ENCODE peak calls at places on chromosome 14, in eight cellular contexts. One of them, this sample, is unnamed.

GRCh38 chr14:88195676-88196075 is 127.4 kb downstream of the KCNK10 start:
- DNase-seq in A549: no peak
- DNase-seq in neural crest cell: peak
- DNase-seq in fibroblast of mammary gland: no peak
- DNase-seq in MCF 10A: no peak
- DNase-seq in fibroblast of lung: peak
- DNase-seq in astrocyte of the spinal cord: no peak
- DNase-seq in HFF-Myc: no peak
- DNase-seq in this sample: peak

GRCh38 chr14:53630336-53630735 is 326.3 kb downstream of the BMP4 start:
- DNase-seq in A549: no peak
- DNase-seq in neural crest cell: no peak
- DNase-seq in fibroblast of mammary gland: no peak
- DNase-seq in MCF 10A: no peak
- DNase-seq in fibroblast of lung: peak
- DNase-seq in astrocyte of the spinal cord: peak
- DNase-seq in HFF-Myc: no peak
- DNase-seq in this sample: no peak

GRCh38 chr14:101950100-101950499 is 14.3 kb upstream of the DYNC1H1 start:
- DNase-seq in A549: no peak
- DNase-seq in neural crest cell: no peak
- DNase-seq in fibroblast of mammary gland: no peak
- DNase-seq in MCF 10A: no peak
- DNase-seq in fibroblast of lung: no peak
- DNase-seq in astrocyte of the spinal cord: no peak
- DNase-seq in HFF-Myc: no peak
- DNase-seq in this sample: no peak

GRCh38 chr14:49446801-49447200 is 139.4 kb downstream of the RPS29 start:
- DNase-seq in A549: no peak
- DNase-seq in neural crest cell: no peak
- DNase-seq in fibroblast of mammary gland: no peak
- DNase-seq in MCF 10A: no peak
- DNase-seq in fibroblast of lung: no peak
- DNase-seq in astrocyte of the spinal cord: no peak
- DNase-seq in HFF-Myc: no peak
- DNase-seq in this sample: no peak

GRCh38 chr14:49194067-49194466 is 392.1 kb downstream of the RPS29 start:
- DNase-seq in A549: no peak
- DNase-seq in neural crest cell: no peak
- DNase-seq in fibroblast of mammary gland: no peak
- DNase-seq in MCF 10A: no peak
- DNase-seq in fibroblast of lung: no peak
- DNase-seq in astrocyte of the spinal cord: no peak
- DNase-seq in HFF-Myc: no peak
- DNase-seq in this sample: no peak

GRCh38 chr14:56463491-56463890 is 116.1 kb upstream of the TMEM260 start:
- DNase-seq in A549: no peak
- DNase-seq in neural crest cell: no peak
- DNase-seq in fibroblast of mammary gland: no peak
- DNase-seq in MCF 10A: no peak
- DNase-seq in fibroblast of lung: no peak
- DNase-seq in astrocyte of the spinal cord: no peak
- DNase-seq in HFF-Myc: no peak
- DNase-seq in this sample: no peak

GRCh38 chr14:45251912-45252311 is 1.1 kb downstream of the MIS18BP1 start:
- DNase-seq in A549: peak
- DNase-seq in neural crest cell: no peak
- DNase-seq in fibroblast of mammary gland: peak
- DNase-seq in MCF 10A: peak
- DNase-seq in fibroblast of lung: peak
- DNase-seq in astrocyte of the spinal cord: peak
- DNase-seq in HFF-Myc: no peak
- DNase-seq in this sample: no peak

GRCh38 chr14:95218472-95219193 is 61.3 kb upstream of the DICER1 start:
- DNase-seq in A549: no peak
- DNase-seq in neural crest cell: no peak
- DNase-seq in fibroblast of mammary gland: no peak
- DNase-seq in MCF 10A: no peak
- DNase-seq in fibroblast of lung: no peak
- DNase-seq in astrocyte of the spinal cord: no peak
- DNase-seq in HFF-Myc: no peak
- DNase-seq in this sample: peak

GRCh38 chr14:61713724-61714437 is 18.6 kb downstream of the HIF1A start:
- DNase-seq in A549: no peak
- DNase-seq in neural crest cell: no peak
- DNase-seq in fibroblast of mammary gland: no peak
- DNase-seq in MCF 10A: no peak
- DNase-seq in fibroblast of lung: no peak
- DNase-seq in astrocyte of the spinal cord: no peak
- DNase-seq in HFF-Myc: no peak
- DNase-seq in this sample: no peak

GRCh38 chr14:90050271-90050670 is 11.5 kb upstream of the KCNK13 start:
- DNase-seq in A549: no peak
- DNase-seq in neural crest cell: no peak
- DNase-seq in fibroblast of mammary gland: no peak
- DNase-seq in MCF 10A: no peak
- DNase-seq in fibroblast of lung: no peak
- DNase-seq in astrocyte of the spinal cord: no peak
- DNase-seq in HFF-Myc: no peak
- DNase-seq in this sample: no peak

GRCh38 chr14:64952598-64953309 is 10.2 kb upstream of the GPX2 start:
- DNase-seq in A549: peak
- DNase-seq in neural crest cell: no peak
- DNase-seq in fibroblast of mammary gland: no peak
- DNase-seq in MCF 10A: no peak
- DNase-seq in fibroblast of lung: no peak
- DNase-seq in astrocyte of the spinal cord: peak
- DNase-seq in HFF-Myc: no peak
- DNase-seq in this sample: no peak

GRCh38 chr14:102046337-102047278 is 40.2 kb downstream of the HSP90AA1 start:
- DNase-seq in A549: peak
- DNase-seq in neural crest cell: peak
- DNase-seq in fibroblast of mammary gland: peak
- DNase-seq in MCF 10A: peak
- DNase-seq in fibroblast of lung: peak
- DNase-seq in astrocyte of the spinal cord: peak
- DNase-seq in HFF-Myc: peak
- DNase-seq in this sample: peak

GRCh38 chr14:103006106-103006505 is 51.2 kb downstream of the CDC42BPB start:
- DNase-seq in A549: no peak
- DNase-seq in neural crest cell: no peak
- DNase-seq in fibroblast of mammary gland: no peak
- DNase-seq in MCF 10A: no peak
- DNase-seq in fibroblast of lung: no peak
- DNase-seq in astrocyte of the spinal cord: no peak
- DNase-seq in HFF-Myc: no peak
- DNase-seq in this sample: no peak

GRCh38 chr14:49935526-49935925 is 42.6 kb downstream of the ARF6 start:
- DNase-seq in A549: no peak
- DNase-seq in neural crest cell: no peak
- DNase-seq in fibroblast of mammary gland: no peak
- DNase-seq in MCF 10A: no peak
- DNase-seq in fibroblast of lung: no peak
- DNase-seq in astrocyte of the spinal cord: no peak
- DNase-seq in HFF-Myc: no peak
- DNase-seq in this sample: no peak

DNA sequence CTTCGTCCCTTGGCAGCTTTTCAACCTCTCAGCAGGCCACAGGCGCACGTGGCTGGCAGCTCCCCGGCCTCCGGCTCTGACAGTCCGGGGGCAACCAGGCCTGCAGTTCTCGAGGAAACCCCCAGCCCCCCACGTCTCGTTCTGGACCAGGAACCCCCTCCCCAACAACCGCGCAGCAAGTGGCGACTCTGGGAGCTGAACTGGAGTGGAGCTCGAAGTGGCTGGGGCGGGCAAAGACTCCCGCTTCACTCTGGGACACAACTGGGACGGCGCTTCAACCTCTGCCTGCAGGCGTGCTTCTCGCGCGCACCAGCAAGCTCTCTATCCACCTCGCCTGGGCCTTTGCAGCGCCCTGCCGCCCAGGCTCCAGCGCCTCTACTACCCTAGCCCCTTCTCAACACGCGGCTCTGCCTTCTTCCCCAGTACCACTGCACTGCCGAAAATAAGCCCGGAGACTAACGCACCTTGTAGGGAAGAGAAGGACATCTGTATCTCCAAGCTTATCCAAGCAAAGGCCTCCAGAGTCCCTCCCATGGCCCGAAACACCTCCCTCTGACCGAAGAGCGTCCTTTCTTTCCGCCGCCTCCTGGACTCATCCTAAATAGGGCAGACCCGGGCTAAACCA is 2.4 kb upstream of the NKX2-1 start:
- DNase-seq in A549: no peak
- DNase-seq in neural crest cell: peak
- DNase-seq in fibroblast of mammary gland: no peak
- DNase-seq in MCF 10A: no peak
- DNase-seq in fibroblast of lung: no peak
- DNase-seq in astrocyte of the spinal cord: no peak
- DNase-seq in HFF-Myc: no peak
- DNase-seq in this sample: no peak
- TF ChIP-seq CTCF in A549: no peak
- TF ChIP-seq CTCF in neural crest cell: no peak
- TF ChIP-seq CTCF in fibroblast of mammary gland: no peak
- TF ChIP-seq CTCF in MCF 10A: no peak
- TF ChIP-seq CTCF in fibroblast of lung: no peak
- TF ChIP-seq CTCF in astrocyte of the spinal cord: no peak
- TF ChIP-seq CTCF in HFF-Myc: no peak
- TF ChIP-seq CTCF in this sample: no peak

GRCh38 chr14:74800780-74801179 is 37.7 kb downstream of the YLPM1 start:
- DNase-seq in A549: no peak
- DNase-seq in neural crest cell: no peak
- DNase-seq in fibroblast of mammary gland: no peak
- DNase-seq in MCF 10A: no peak
- DNase-seq in fibroblast of lung: no peak
- DNase-seq in astrocyte of the spinal cord: no peak
- DNase-seq in HFF-Myc: no peak
- DNase-seq in this sample: no peak

GRCh38 chr14:74801396-74801795 is 38.3 kb downstream of the YLPM1 start:
- DNase-seq in A549: no peak
- DNase-seq in neural crest cell: no peak
- DNase-seq in fibroblast of mammary gland: no peak
- DNase-seq in MCF 10A: no peak
- DNase-seq in fibroblast of lung: no peak
- DNase-seq in astrocyte of the spinal cord: no peak
- DNase-seq in HFF-Myc: no peak
- DNase-seq in this sample: no peak

GRCh38 chr14:74799765-74800164 is 36.6 kb downstream of the YLPM1 start:
- DNase-seq in A549: no peak
- DNase-seq in neural crest cell: no peak
- DNase-seq in fibroblast of mammary gland: no peak
- DNase-seq in MCF 10A: no peak
- DNase-seq in fibroblast of lung: no peak
- DNase-seq in astrocyte of the spinal cord: no peak
- DNase-seq in HFF-Myc: no peak
- DNase-seq in this sample: no peak

DNA sequence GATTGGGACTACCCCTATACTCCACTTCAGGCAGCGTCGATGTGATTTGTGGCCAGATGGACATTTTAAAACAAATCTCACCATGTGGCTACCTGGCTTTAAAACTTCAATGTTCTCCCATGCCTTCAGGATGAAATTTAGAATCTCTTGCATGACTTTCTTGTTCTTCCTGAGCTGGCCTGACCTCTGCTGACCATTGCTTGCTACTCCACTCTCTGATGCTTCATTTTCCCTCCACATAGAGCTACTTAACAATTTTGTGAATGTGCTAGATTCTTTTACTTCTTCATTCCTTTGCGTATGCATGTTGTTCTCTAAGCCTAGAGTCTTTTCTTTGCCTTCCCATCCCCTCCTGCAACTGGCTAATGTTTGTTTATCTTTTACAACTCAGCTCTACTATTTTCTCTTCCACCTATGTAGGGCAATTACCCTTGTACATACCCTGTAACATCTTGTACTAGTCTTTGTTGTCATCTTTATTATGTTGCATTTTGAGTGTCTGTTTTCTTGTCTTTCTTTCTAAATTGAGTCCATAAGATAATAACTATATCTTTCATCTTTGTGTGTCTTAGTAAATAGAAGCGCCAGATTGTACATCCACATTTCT is 41.2 kb downstream of the YLPM1 start:
- DNase-seq in A549: peak
- DNase-seq in neural crest cell: no peak
- DNase-seq in fibroblast of mammary gland: peak
- DNase-seq in MCF 10A: peak
- DNase-seq in fibroblast of lung: peak
- DNase-seq in astrocyte of the spinal cord: peak
- DNase-seq in HFF-Myc: peak
- DNase-seq in this sample: peak
- TF ChIP-seq CTCF in A549: peak
- TF ChIP-seq CTCF in neural crest cell: peak
- TF ChIP-seq CTCF in fibroblast of mammary gland: peak
- TF ChIP-seq CTCF in MCF 10A: peak
- TF ChIP-seq CTCF in fibroblast of lung: peak
- TF ChIP-seq CTCF in astrocyte of the spinal cord: peak
- TF ChIP-seq CTCF in HFF-Myc: peak
- TF ChIP-seq CTCF in this sample: peak

GRCh38 chr14:75176142-75176820 is at the start of gene TMED10:
- DNase-seq in A549: peak
- DNase-seq in neural crest cell: peak
- DNase-seq in fibroblast of mammary gland: peak
- DNase-seq in MCF 10A: peak
- DNase-seq in fibroblast of lung: peak
- DNase-seq in astrocyte of the spinal cord: peak
- DNase-seq in HFF-Myc: peak
- DNase-seq in this sample: peak
- TF ChIP-seq CTCF in A549: no peak
- TF ChIP-seq CTCF in neural crest cell: no peak
- TF ChIP-seq CTCF in fibroblast of mammary gland: no peak
- TF ChIP-seq CTCF in MCF 10A: no peak
- TF ChIP-seq CTCF in fibroblast of lung: no peak
- TF ChIP-seq CTCF in astrocyte of the spinal cord: no peak
- TF ChIP-seq CTCF in HFF-Myc: no peak
- TF ChIP-seq CTCF in this sample: no peak

GRCh38 chr14:104076743-104077142 is 8.8 kb upstream of the ASPG start:
- DNase-seq in A549: no peak
- DNase-seq in neural crest cell: no peak
- DNase-seq in fibroblast of mammary gland: no peak
- DNase-seq in MCF 10A: no peak
- DNase-seq in fibroblast of lung: no peak
- DNase-seq in astrocyte of the spinal cord: no peak
- DNase-seq in HFF-Myc: no peak
- DNase-seq in this sample: no peak

GRCh38 chr14:104073764-104074163 is 11.7 kb upstream of the ASPG start:
- DNase-seq in A549: no peak
- DNase-seq in neural crest cell: no peak
- DNase-seq in fibroblast of mammary gland: no peak
- DNase-seq in MCF 10A: no peak
- DNase-seq in fibroblast of lung: no peak
- DNase-seq in astrocyte of the spinal cord: no peak
- DNase-seq in HFF-Myc: no peak
- DNase-seq in this sample: no peak

GRCh38 chr14:104072586-104072985 is 12.9 kb upstream of the ASPG start:
- DNase-seq in A549: no peak
- DNase-seq in neural crest cell: no peak
- DNase-seq in fibroblast of mammary gland: peak
- DNase-seq in MCF 10A: no peak
- DNase-seq in fibroblast of lung: no peak
- DNase-seq in astrocyte of the spinal cord: no peak
- DNase-seq in HFF-Myc: no peak
- DNase-seq in this sample: no peak

GRCh38 chr14:104078031-104078455 is 7.5 kb upstream of the ASPG start:
- DNase-seq in A549: peak
- DNase-seq in neural crest cell: peak
- DNase-seq in fibroblast of mammary gland: peak
- DNase-seq in MCF 10A: peak
- DNase-seq in fibroblast of lung: peak
- DNase-seq in astrocyte of the spinal cord: peak
- DNase-seq in HFF-Myc: peak
- DNase-seq in this sample: peak

GRCh38 chr14:104075530-104076151 is 9.9 kb upstream of the ASPG start:
- DNase-seq in A549: no peak
- DNase-seq in neural crest cell: no peak
- DNase-seq in fibroblast of mammary gland: peak
- DNase-seq in MCF 10A: no peak
- DNase-seq in fibroblast of lung: no peak
- DNase-seq in astrocyte of the spinal cord: no peak
- DNase-seq in HFF-Myc: no peak
- DNase-seq in this sample: peak
- TF ChIP-seq CTCF in A549: peak
- TF ChIP-seq CTCF in neural crest cell: peak
- TF ChIP-seq CTCF in fibroblast of mammary gland: peak
- TF ChIP-seq CTCF in MCF 10A: peak
- TF ChIP-seq CTCF in fibroblast of lung: peak
- TF ChIP-seq CTCF in astrocyte of the spinal cord: peak
- TF ChIP-seq CTCF in HFF-Myc: no peak
- TF ChIP-seq CTCF in this sample: peak